ENCODE peak calls at places on chromosome 3, in ten cellular contexts. I is B cell; D is A549; A is neural crest cell; E is fibroblast of lung; C is GM10248; N is AG04450; H is activated CD8-positive, alpha-beta T cell treated with anti-CD3 and anti-CD28 coated beads for 36 hours; B is cardiac fibroblast; M is activated CD4-positive, alpha-beta T cell treated with anti-CD3 and anti-CD28 coated beads, Interleukin-2, amount 50 U/mL, for 4 hours. Z is an unnamed sample.

GRCh38 chr3:184491867-184492615 is 69.5 kb upstream of the EPHB3 start:
- DNase-seq in N (no peak), A (no peak), D (no peak), I (peak; percentile 20), B (no peak), E (no peak), M (no peak), H (no peak), C (no peak), Z (no peak)

GRCh38 chr3:128278761-128279593 is 125.7 kb downstream of the EEFSEC start:
- DNase-seq in A (peak; percentile 19), B (peak; percentile 94), M (no peak), D (no peak), H (no peak), N (peak; percentile 75), E (peak; percentile 94), I (no peak), C (no peak), Z (no peak)

GRCh38 chr3:51813539-51813938 is 34.5 kb upstream of the IQCF6 start:
- DNase-seq in D (no peak), E (no peak), I (no peak), C (no peak), B (peak; percentile 4), M (no peak), N (no peak), A (no peak), H (no peak), Z (no peak)

GRCh38 chr3:171565671-171566070 is 105.5 kb upstream of the TNIK start:
- DNase-seq in E (peak; percentile 55), N (no peak), H (no peak), I (no peak), M (no peak), B (peak; percentile 60), C (no peak), A (no peak), D (no peak), Z (no peak)

GRCh38 chr3:121759541-121760202 is 10.1 kb upstream of the GOLGB1 start:
- DNase-seq in B (peak; percentile 45), A (no peak), C (no peak), M (no peak), I (peak; percentile 10), D (no peak), N (no peak), H (no peak), E (no peak), Z (no peak)

GRCh38 chr3:127978636-127979035 is 63.6 kb downstream of the KBTBD12 start:
- DNase-seq in D (no peak), E (no peak), M (no peak), N (no peak), B (no peak), I (no peak), C (no peak), H (no peak), A (no peak), Z (no peak)

GRCh38 chr3:71614426-71614825 is 30.9 kb upstream of the FOXP1 start:
- DNase-seq in C (no peak), N (no peak), M (no peak), A (no peak), B (no peak), E (no peak), H (no peak), D (no peak), I (no peak), Z (no peak)

GRCh38 chr3:170562080-170562479 is 23.8 kb downstream of the SLC7A14 start:
- DNase-seq in B (no peak), A (no peak), N (no peak), I (no peak), H (no peak), M (no peak), C (no peak), E (no peak), D (no peak), Z (no peak)

GRCh38 chr3:5581743-5582142 is 394.2 kb downstream of the EDEM1 start:
- DNase-seq in N (no peak), H (no peak), C (no peak), M (no peak), D (no peak), I (no peak), B (no peak), E (no peak), A (no peak), Z (no peak)

GRCh38 chr3:155192957-155193746 is 100.3 kb downstream of the STRIT1 start:
- DNase-seq in A (no peak), H (no peak), N (no peak), E (no peak), B (no peak), D (no peak), I (no peak), C (no peak), M (no peak), Z (no peak)

GRCh38 chr3:185852562-185853135 is 27.8 kb upstream of the IGF2BP2 start:
- DNase-seq in M (no peak), B (peak; percentile 59), D (no peak), I (no peak), C (no peak), E (peak; percentile 34), A (no peak), N (no peak), H (no peak), Z (no peak)

GRCh38 chr3:86990171-86990733 is 697 bp downstream of the VGLL3 start:
- DNase-seq in D (no peak), I (no peak), M (no peak), E (no peak), B (no peak), N (no peak), H (peak; percentile 3), A (peak; percentile 14), C (peak; percentile 14), Z (no peak)

GRCh38 chr3:69144631-69145244 is 22.3 kb upstream of the LMOD3 start:
- DNase-seq in A (no peak), C (no peak), B (no peak), E (no peak), N (no peak), I (no peak), D (no peak), M (no peak), H (no peak), Z (no peak)

GRCh38 chr3:48685293-48685602 is 467 bp downstream of the NCKIPSD start:
- DNase-seq in I (no peak), C (no peak), N (no peak), H (no peak), A (no peak), B (no peak), E (no peak), D (no peak), M (no peak), Z (no peak)

GRCh38 chr3:63967675-63968611 is 55.4 kb downstream of the PSMD6 start:
- DNase-seq in E (peak; percentile 81), D (no peak), I (peak; percentile 14), N (no peak), H (peak; percentile 43), M (no peak), A (no peak), C (no peak), B (peak; percentile 81), Z (no peak)

GRCh38 chr3:158911586-158911985 is 109.7 kb downstream of the MFSD1 start:
- DNase-seq in D (no peak), E (no peak), I (no peak), A (no peak), B (no peak), N (no peak), M (no peak), C (no peak), H (no peak), Z (no peak)

GRCh38 chr3:114452176-114452744 is 158.4 kb downstream of the TIGIT start:
- DNase-seq in C (no peak), M (no peak), I (no peak), A (no peak), N (no peak), D (no peak), E (peak; percentile 18), B (no peak), H (no peak), Z (no peak)

GRCh38 chr3:128051459-128051836 is 789 bp upstream of the SEC61A1 start:
- DNase-seq in E (no peak), I (no peak), N (no peak), B (no peak), A (no peak), D (peak; percentile 18), M (no peak), C (no peak), H (no peak), Z (no peak)

GRCh38 chr3:40148827-40149226 is 160.7 kb upstream of the EIF1B start:
- DNase-seq in E (no peak), I (no peak), A (no peak), M (no peak), H (no peak), N (no peak), D (no peak), B (no peak), C (no peak), Z (no peak)